ENCODE peak calls at places on chromosomes 3 and 15, in nine cellular contexts. N is HL-60, R is brain microvascular endothelial cell, B is tibial artery, T is aorta, U is suprapubic skin, K is SJSA1, P is PC-3, H is Karpas-422. J is an unnamed sample.
A peak's percentile ranks its signal among the peaks of the same experiment; 100 is the strongest.

GRCh38 chr15:67819636-67820035 is 5.7 kb upstream of the SKOR1 start:
- DNase-seq in N (no peak), R (no peak), B (no peak), T (no peak), U (no peak), K (no peak), P (no peak), H (no peak), J (no peak)

GRCh38 chr15:71997691-71998090 is 120.3 kb downstream of the MYO9A start:
- DNase-seq in N (no peak), R (no peak), B (no peak), T (no peak), U (no peak), K (peak; percentile 10), P (no peak), H (no peak), J (no peak)

GRCh38 chr15:63967616-63968015 is 78.7 kb downstream of the DAPK2 start:
- DNase-seq in N (no peak), R (no peak), B (no peak), T (no peak), U (no peak), K (no peak), P (no peak), H (no peak), J (no peak)

GRCh38 chr3:185929192-185930151 is 8.3 kb downstream of the TRA2B start:
- DNase-seq in N (no peak), R (no peak), B (no peak), T (no peak), U (no peak), K (no peak), P (no peak), H (peak; percentile 41), J (no peak)

GRCh38 chr15:35329521-35329921 is 216.4 kb downstream of the DPH6 start:
- DNase-seq in N (no peak), R (no peak), B (no peak), T (no peak), U (no peak), K (no peak), P (no peak), H (no peak), J (no peak)

GRCh38 chr3:36596411-36596810 is 167.9 kb downstream of the DCLK3 start:
- DNase-seq in N (no peak), R (no peak), B (no peak), T (no peak), U (no peak), K (no peak), P (no peak), H (no peak), J (no peak)

GRCh38 chr3:24180616-24181015 is 235.5 kb downstream of the NR1D2 start:
- DNase-seq in N (no peak), R (no peak), B (no peak), T (no peak), U (no peak), K (no peak), P (no peak), H (no peak), J (no peak)

GRCh38 chr3:58471025-58471887 is 20.6 kb upstream of the KCTD6 start:
- DNase-seq in N (peak; percentile 91), R (peak; percentile 87), B (no peak), T (no peak), U (no peak), K (peak; percentile 46), P (peak; percentile 97), H (no peak), J (peak; percentile 93)

GRCh38 chr15:71471347-71471746 is 339.0 kb upstream of the NR2E3 start:
- DNase-seq in N (no peak), R (no peak), B (no peak), T (no peak), U (no peak), K (no peak), P (peak; percentile 35), H (no peak), J (peak; percentile 73)

GRCh38 chr3:79551325-79551892 is 216.4 kb downstream of the ROBO1 start:
- DNase-seq in N (no peak), R (no peak), B (no peak), T (no peak), U (no peak), K (no peak), P (no peak), H (no peak), J (no peak)

GRCh38 chr3:126119008-126119675 is 35.2 kb upstream of the SLC41A3 start:
- DNase-seq in N (no peak), R (no peak), B (no peak), T (peak; percentile 9), U (peak; percentile 10), K (no peak), P (peak; percentile 63), H (no peak), J (peak; percentile 11)

GRCh38 chr15:94877833-94878232 is 646.5 kb downstream of the MCTP2 start:
- DNase-seq in N (no peak), R (no peak), B (no peak), T (no peak), U (no peak), K (no peak), P (no peak), H (no peak), J (no peak)

DNA sequence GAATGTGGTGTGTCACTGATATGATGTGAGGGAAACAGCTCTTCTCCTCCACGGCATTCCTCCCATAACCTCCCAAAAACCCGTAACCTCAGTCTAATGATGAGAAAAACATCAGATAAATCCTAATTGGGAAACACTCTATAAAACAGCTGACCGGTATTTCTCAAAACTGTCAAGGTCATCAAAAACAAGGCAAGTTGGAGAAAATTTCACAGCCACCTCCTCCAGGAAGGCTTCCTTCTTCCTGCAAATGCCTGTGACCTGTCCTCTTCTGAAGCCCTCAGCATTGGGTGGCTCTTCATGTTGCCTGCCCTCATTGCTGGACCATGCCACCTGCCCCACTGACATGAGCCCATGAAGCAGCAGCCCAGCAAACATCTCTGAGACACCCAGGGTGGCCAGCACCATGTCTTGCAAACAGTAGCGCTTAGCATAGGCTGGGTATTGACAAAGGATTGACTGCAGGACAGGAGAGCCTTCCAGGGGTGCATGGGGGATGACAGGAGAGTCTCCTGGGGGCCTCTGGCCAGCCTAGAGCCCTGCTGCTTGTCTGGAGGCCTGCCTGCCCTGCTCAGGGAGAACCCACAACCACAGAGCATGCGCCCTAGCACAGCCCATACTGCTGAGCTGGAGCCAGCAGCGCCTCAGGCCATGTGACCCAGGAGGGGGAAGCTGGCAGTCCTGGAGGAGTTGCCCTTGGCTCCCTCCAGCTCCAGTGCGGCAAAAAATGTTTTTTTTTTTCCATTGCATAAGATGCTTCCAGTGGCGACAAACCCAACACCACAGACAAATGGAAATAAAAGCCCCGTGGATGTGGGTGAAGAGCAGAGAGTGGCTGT is 49.7 kb downstream of the XXYLT1 start:
- DNase-seq in N (peak; percentile 89), R (no peak), B (peak; percentile 88), T (peak; percentile 86), U (no peak), K (no peak), P (no peak), H (no peak), J (no peak)
- H3K27ac ChIP-seq in N (peak overlapping the region; percentile 62), R (no peak overlapping the region), B (peak overlapping the region; percentile 77), T (peak overlapping the region; percentile 45), U (no peak overlapping the region), K (no peak overlapping the region), P (no peak overlapping the region), H (no peak overlapping the region), J (peak overlapping the region; percentile 66)

DNA sequence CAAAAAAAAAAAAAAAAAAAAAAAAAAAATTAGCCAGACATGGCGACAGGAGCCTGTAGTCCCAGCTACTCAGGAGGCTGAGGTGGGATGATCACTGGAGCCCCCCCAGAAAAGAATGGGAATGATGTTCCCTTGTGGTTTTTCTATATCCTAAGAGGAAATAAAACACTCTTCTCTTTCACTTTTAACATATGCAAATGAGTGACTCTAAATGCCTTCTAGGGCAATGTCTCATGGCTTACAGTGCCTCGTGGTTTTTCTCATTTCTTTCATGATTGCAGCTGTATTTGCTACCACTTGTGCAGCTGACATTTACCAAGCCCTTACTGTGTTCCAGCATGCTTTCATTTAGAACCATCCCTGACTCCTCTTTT is 26.4 kb downstream of the STOML1 start:
- DNase-seq in N (no peak), R (no peak), B (no peak), T (no peak), U (no peak), K (no peak), P (peak; percentile 49), H (peak; percentile 62), J (no peak)
- H3K27ac ChIP-seq in N (no peak overlapping the region), R (no peak overlapping the region), B (no peak overlapping the region), T (no peak overlapping the region), U (no peak overlapping the region), K (no peak overlapping the region), P (peak overlapping the region; percentile 53), H (no peak overlapping the region), J (no peak overlapping the region)

DNA sequence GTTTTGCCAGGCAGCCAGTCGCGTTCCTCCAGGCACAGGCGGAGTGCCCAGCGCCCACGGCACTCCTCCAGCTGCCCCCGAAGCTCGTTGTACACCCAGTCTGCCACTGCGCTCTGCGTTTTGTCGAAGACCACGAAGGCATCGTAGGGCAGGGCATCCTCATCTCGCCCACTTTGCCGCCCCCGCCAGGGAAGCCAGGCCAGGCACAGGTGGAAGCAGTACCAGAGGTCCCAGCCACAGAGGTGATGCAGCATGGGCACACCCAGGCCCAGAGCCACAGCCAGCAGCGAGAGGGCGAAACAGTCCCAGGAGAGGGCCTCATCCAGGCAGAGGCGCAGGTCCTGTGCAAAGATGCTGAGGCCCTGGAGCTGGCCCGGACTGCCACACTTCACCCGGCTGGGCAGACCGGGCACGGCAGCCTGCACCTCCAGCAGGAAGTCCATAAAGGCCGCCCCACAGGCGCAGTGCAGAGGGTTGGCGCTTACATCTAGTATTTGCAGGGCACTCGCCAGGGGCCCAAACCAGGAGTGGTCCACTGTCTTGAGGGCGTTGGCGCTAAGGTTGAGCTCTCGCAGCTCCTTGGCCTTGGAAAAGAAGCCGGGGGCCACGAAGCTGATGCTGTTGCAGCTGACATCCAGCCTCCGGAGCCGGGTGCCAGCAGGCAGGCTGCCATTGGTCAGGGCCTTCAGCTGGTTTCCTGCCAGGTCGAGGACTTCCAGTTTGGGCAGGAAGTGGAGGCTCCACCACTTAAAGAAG is 3.7 kb downstream of the TLR9 start:
- DNase-seq in N (no peak), R (no peak), B (no peak), T (no peak), U (peak; percentile 64), K (no peak), P (no peak), H (no peak), J (no peak)
- H3K27ac ChIP-seq in N (no peak overlapping the region), R (no peak overlapping the region), B (no peak overlapping the region), T (no peak overlapping the region), U (no peak overlapping the region), K (no peak overlapping the region), P (no peak overlapping the region), H (no peak overlapping the region), J (peak overlapping the region; percentile 28)

GRCh38 chr3:141406265-141406664 is 38.0 kb downstream of the ZBTB38 start:
- DNase-seq in N (no peak), R (no peak), B (no peak), T (no peak), U (no peak), K (no peak), P (no peak), H (no peak), J (no peak)

GRCh38 chr3:141407817-141408216 is 39.5 kb downstream of the ZBTB38 start:
- DNase-seq in N (no peak), R (no peak), B (no peak), T (no peak), U (no peak), K (no peak), P (no peak), H (no peak), J (no peak)

GRCh38 chr3:141405581-141405980 is 37.3 kb downstream of the ZBTB38 start:
- DNase-seq in N (no peak), R (peak; percentile 57), B (no peak), T (no peak), U (no peak), K (peak; percentile 30), P (no peak), H (no peak), J (no peak)

GRCh38 chr3:141408596-141408995 is 40.3 kb downstream of the ZBTB38 start:
- DNase-seq in N (no peak), R (no peak), B (no peak), T (no peak), U (no peak), K (no peak), P (no peak), H (no peak), J (no peak)

GRCh38 chr3:141407043-141407442 is 38.7 kb downstream of the ZBTB38 start:
- DNase-seq in N (no peak), R (peak; percentile 97), B (no peak), T (no peak), U (peak; percentile 75), K (no peak), P (no peak), H (no peak), J (peak; percentile 75)
- H3K27ac ChIP-seq in N (no peak overlapping the region), R (peak overlapping the region; percentile 95), B (peak overlapping the region; percentile 96), T (no peak overlapping the region), U (peak overlapping the region; percentile 57), K (no peak overlapping the region), P (no peak overlapping the region), H (no peak overlapping the region), J (no peak overlapping the region)

J was measured in RWPE1.